ENCODE peak calls at places on chromosomes 13 and 19, in ten cellular contexts. D, O, Q, W, G, F, S, Z, I and V are unnamed samples.

GRCh38 chr19:406121-406711 is 2.7 kb downstream of the C2CD4C start:
- DNase-seq in D (no peak), O (no peak), Q (no peak), W (no peak), G (no peak), F (no peak), S (no peak), Z (no peak), I (no peak), V (peak; percentile 48)

GRCh38 chr13:26254583-26255102 is 714 bp downstream of the CDK8 start:
- DNase-seq in D (peak; percentile 1), O (peak; percentile 60), Q (peak; percentile 51), W (peak; percentile 53), G (peak; percentile 41), F (peak; percentile 68), S (peak; percentile 43), Z (peak; percentile 24), I (peak; percentile 4), V (peak; percentile 59)

GRCh38 chr19:27738569-27739193 is 1474.3 kb downstream of the UQCRFS1 start:
- DNase-seq in D (no peak), O (no peak), Q (no peak), W (no peak), G (no peak), F (no peak), S (no peak), Z (no peak), I (no peak), V (peak; percentile 10)

GRCh38 chr13:76622336-76623045 is 263.7 kb downstream of the KCTD12 start:
- DNase-seq in D (no peak), O (peak; percentile 67), Q (no peak), W (no peak), G (no peak), F (peak; percentile 14), S (no peak), Z (no peak), I (no peak), V (no peak)

GRCh38 chr19:38149597-38149996 is 74.4 kb downstream of the DPF1 start:
- DNase-seq in D (no peak), O (peak; percentile 13), Q (peak; percentile 16), W (no peak), G (no peak), F (no peak), S (no peak), Z (no peak), I (no peak), V (no peak)

GRCh38 chr13:66341038-66341437 is 889.1 kb downstream of the PCDH9 start:
- DNase-seq in D (no peak), O (no peak), Q (no peak), W (no peak), G (no peak), F (no peak), S (no peak), Z (no peak), I (no peak), V (no peak)

GRCh38 chr19:16327911-16328823 is 3.5 kb downstream of the KLF2 start:
- DNase-seq in D (no peak), O (peak; percentile 88), Q (peak; percentile 41), W (no peak), G (peak; percentile 33), F (no peak), S (no peak), Z (peak; percentile 35), I (no peak), V (peak; percentile 62)

GRCh38 chr13:110289661-110290060 is 17.3 kb downstream of the COL4A1 start:
- DNase-seq in D (no peak), O (no peak), Q (no peak), W (no peak), G (no peak), F (no peak), S (no peak), Z (no peak), I (no peak), V (no peak)

GRCh38 chr19:28596561-28597071 is 616.3 kb downstream of the UQCRFS1 start:
- DNase-seq in D (no peak), O (no peak), Q (no peak), W (no peak), G (no peak), F (no peak), S (no peak), Z (peak; percentile 76), I (no peak), V (no peak)

GRCh38 chr19:5261151-5261890 is 79.3 kb downstream of the PTPRS start:
- DNase-seq in D (no peak), O (no peak), Q (no peak), W (no peak), G (no peak), F (no peak), S (no peak), Z (no peak), I (no peak), V (peak; percentile 71)

GRCh38 chr19:16285769-16286564 is 38.7 kb upstream of the KLF2 start:
- DNase-seq in D (no peak), O (peak; percentile 22), Q (peak; percentile 37), W (no peak), G (no peak), F (peak; percentile 55), S (no peak), Z (no peak), I (no peak), V (no peak)

GRCh38 chr13:113769106-113769505 is 10.1 kb downstream of the TMEM255B start:
- DNase-seq in D (no peak), O (no peak), Q (no peak), W (no peak), G (no peak), F (no peak), S (no peak), Z (no peak), I (no peak), V (no peak)

GRCh38 chr19:40438284-40438683 is 5.9 kb downstream of the SERTAD3 start:
- DNase-seq in D (no peak), O (no peak), Q (no peak), W (no peak), G (no peak), F (no peak), S (no peak), Z (no peak), I (no peak), V (no peak)

GRCh38 chr13:96119921-96120320 is 30.0 kb downstream of the HS6ST3 start:
- DNase-seq in D (no peak), O (no peak), Q (no peak), W (no peak), G (no peak), F (no peak), S (no peak), Z (no peak), I (no peak), V (no peak)

GRCh38 chr13:51552027-51552426 is 32.2 kb upstream of the WDFY2 start:
- DNase-seq in D (no peak), O (no peak), Q (no peak), W (no peak), G (no peak), F (no peak), S (no peak), Z (no peak), I (no peak), V (no peak)

GRCh38 chr13:102770435-102770834 is 3.2 kb downstream of the TEX30 start:
- DNase-seq in D (no peak), O (peak; percentile 29), Q (no peak), W (no peak), G (no peak), F (no peak), S (no peak), Z (peak; percentile 66), I (no peak), V (no peak)

GRCh38 chr19:4097501-4097900 is 26.4 kb downstream of the MAP2K2 start:
- DNase-seq in D (no peak), O (no peak), Q (no peak), W (no peak), G (no peak), F (no peak), S (no peak), Z (no peak), I (no peak), V (no peak)

GRCh38 chr19:54206030-54206830 is 5.6 kb downstream of the RPS9 start:
- DNase-seq in D (no peak), O (no peak), Q (no peak), W (no peak), G (no peak), F (no peak), S (no peak), Z (no peak), I (no peak), V (no peak)

GRCh38 chr19:1725100-1726064 is 27.9 kb upstream of the ONECUT3 start:
- DNase-seq in D (no peak), O (peak; percentile 89), Q (peak; percentile 37), W (peak; percentile 76), G (no peak), F (peak; percentile 94), S (no peak), Z (no peak), I (no peak), V (no peak)

GRCh38 chr19:8213827-8214672 is 4.9 kb downstream of the CERS4 start:
- DNase-seq in D (no peak), O (no peak), Q (no peak), W (no peak), G (no peak), F (no peak), S (no peak), Z (no peak), I (no peak), V (no peak)

GRCh38 chr19:3284759-3285646 is 60.5 kb downstream of the CELF5 start:
- DNase-seq in D (no peak), O (peak; percentile 54), Q (peak; percentile 25), W (peak; percentile 48), G (peak; percentile 35), F (peak; percentile 97), S (peak; percentile 42), Z (peak; percentile 58), I (no peak), V (peak; percentile 93)

GRCh38 chr19:55373993-55374757 is 2.5 kb upstream of the TMEM190 start:
- DNase-seq in D (no peak), O (peak; percentile 57), Q (peak; percentile 35), W (no peak), G (no peak), F (peak; percentile 60), S (no peak), Z (no peak), I (peak; percentile 73), V (no peak)

GRCh38 chr13:111879719-111880118 is 187.2 kb upstream of the SOX1 start:
- DNase-seq in D (no peak), O (no peak), Q (no peak), W (no peak), G (no peak), F (no peak), S (no peak), Z (no peak), I (no peak), V (no peak)

GRCh38 chr13:30421093-30422055 is 919 bp upstream of the UBE2L5 start:
- DNase-seq in D (no peak), O (peak; percentile 94), Q (peak; percentile 87), W (peak; percentile 71), G (peak; percentile 10), F (peak; percentile 90), S (no peak), Z (peak; percentile 49), I (peak; percentile 42), V (peak; percentile 72)

GRCh38 chr13:110856941-110857835 is 57.7 kb downstream of the ANKRD10 start:
- DNase-seq in D (no peak), O (no peak), Q (no peak), W (no peak), G (no peak), F (no peak), S (no peak), Z (no peak), I (no peak), V (no peak)

GRCh38 chr13:110454956-110455355 is 106.6 kb downstream of the RAB20 start:
- DNase-seq in D (no peak), O (no peak), Q (no peak), W (no peak), G (no peak), F (no peak), S (no peak), Z (no peak), I (no peak), V (no peak)